ENCODE peak calls at places on chromosomes 4 and X, in four cellular contexts. M is OCI-LY7, Q is hepatocyte, I is GM23338. Y is an unnamed sample.

GRCh38 chrX:20265221-20265725 is 1.4 kb downstream of the RPS6KA3 start:
- DNase-seq in M (peak), Q (peak), I (peak), Y (peak)

GRCh38 chrX:110257889-110258288 is 60.0 kb downstream of the AMMECR1 start:
- DNase-seq in M (no peak), Q (no peak), I (peak), Y (no peak)

GRCh38 chrX:44943007-44943406 is 70.0 kb downstream of the KDM6A start:
- DNase-seq in M (no peak), Q (no peak), I (no peak), Y (no peak)

GRCh38 chr4:130359537-130359936 is 1263.6 kb downstream of the C4orf33 start:
- DNase-seq in M (peak), Q (no peak), I (peak), Y (peak)

GRCh38 chr4:70838400-70838971 is 1.2 kb downstream of the GRSF1 start:
- DNase-seq in M (no peak), Q (no peak), I (no peak), Y (no peak)

GRCh38 chr4:75726577-75726976 is 2.2 kb downstream of the USO1 start:
- DNase-seq in M (no peak), Q (no peak), I (no peak), Y (no peak)

GRCh38 chr4:41882622-41883347 is 52.4 kb upstream of the TMEM33 start:
- DNase-seq in M (peak), Q (peak), I (peak), Y (peak)

GRCh38 chr4:57064811-57065711 is 45.1 kb downstream of the IGFBP7 start:
- DNase-seq in M (no peak), Q (no peak), I (no peak), Y (no peak)

GRCh38 chrX:37060999-37061398 is 52.8 kb downstream of the FAM47C start:
- DNase-seq in M (peak), Q (peak), I (peak), Y (peak)

GRCh38 chr4:177285953-177286352 is 23.7 kb upstream of the NEIL3 start:
- DNase-seq in M (no peak), Q (no peak), I (no peak), Y (no peak)

GRCh38 chr4:153126137-153126536 is 78.1 kb upstream of the TRIM2 start:
- DNase-seq in M (no peak), Q (no peak), I (no peak), Y (no peak)

GRCh38 chr4:153127773-153128494 is 76.3 kb upstream of the TRIM2 start:
- DNase-seq in M (peak), Q (peak), I (peak), Y (peak)

GRCh38 chr4:153137168-153137567 is 67.1 kb upstream of the TRIM2 start:
- DNase-seq in M (no peak), Q (peak), I (no peak), Y (no peak)

DNA sequence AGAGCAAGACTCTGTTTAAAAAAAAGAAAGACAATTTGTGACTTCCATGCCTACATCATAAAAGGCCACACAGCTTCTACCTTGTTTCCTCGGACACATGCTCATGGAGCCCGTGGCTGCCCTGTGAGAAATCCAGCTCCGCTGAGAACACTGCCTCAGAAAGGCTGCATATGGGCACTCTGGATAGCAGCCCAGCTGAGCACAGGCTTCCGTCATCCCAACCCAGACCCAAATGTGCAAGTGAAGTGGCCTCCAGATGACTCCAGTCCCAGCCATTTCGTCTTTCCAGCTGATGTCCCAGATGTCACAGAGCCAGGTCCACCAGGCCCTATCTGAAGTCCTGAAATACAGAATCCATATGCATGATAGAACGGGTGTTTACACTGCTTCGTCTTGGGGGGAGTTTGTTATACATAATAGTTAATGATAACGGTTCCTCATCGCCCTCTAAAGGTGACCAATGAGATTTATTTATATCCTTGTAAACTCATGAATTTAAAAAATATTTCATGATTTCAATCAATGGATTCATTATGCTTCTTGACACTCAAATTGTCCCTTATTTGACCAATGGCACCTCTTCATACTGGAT is 72.7 kb upstream of the TRIM2 start:
- DNase-seq in M (no peak), Q (no peak), I (peak), Y (no peak)
- TF ChIP-seq CTCF in M (peak), Q (no peak), I (no peak), Y (peak)

GRCh38 chrX:154488336-154489075 is 1.9 kb downstream of the SLC10A3 start:
- DNase-seq in M (no peak), Q (no peak), I (no peak), Y (no peak)

GRCh38 chrX:154489182-154489581 is 1.2 kb downstream of the SLC10A3 start:
- DNase-seq in M (no peak), Q (no peak), I (no peak), Y (no peak)

GRCh38 chrX:154486052-154486395 is 391 bp downstream of the UBL4A start:
- DNase-seq in M (peak), Q (peak), I (peak), Y (no peak)

GRCh38 chrX:154486396-154487207 is at the start of gene UBL4A:
- DNase-seq in M (peak), Q (peak), I (peak), Y (peak)

GRCh38 chrX:154487518-154488290 is 1.3 kb upstream of the UBL4A start:
- DNase-seq in M (no peak), Q (no peak), I (no peak), Y (no peak)
- H3K27ac ChIP-seq in M (no peak), Q (no peak), I (no peak), Y (no peak)

GRCh38 chr4:6020633-6021032 is 2.4 kb upstream of the C4orf50 start:
- DNase-seq in M (no peak), Q (no peak), I (no peak), Y (no peak)

GRCh38 chr4:6018331-6018730 is at the start of gene C4orf50:
- DNase-seq in M (no peak), Q (no peak), I (no peak), Y (no peak)

GRCh38 chr4:6021831-6022606 is 3.8 kb upstream of the C4orf50 start:
- DNase-seq in M (no peak), Q (no peak), I (no peak), Y (no peak)

GRCh38 chr4:6017800-6018199 is 431 bp downstream of the C4orf50 start:
- DNase-seq in M (no peak), Q (no peak), I (no peak), Y (no peak)

DNA sequence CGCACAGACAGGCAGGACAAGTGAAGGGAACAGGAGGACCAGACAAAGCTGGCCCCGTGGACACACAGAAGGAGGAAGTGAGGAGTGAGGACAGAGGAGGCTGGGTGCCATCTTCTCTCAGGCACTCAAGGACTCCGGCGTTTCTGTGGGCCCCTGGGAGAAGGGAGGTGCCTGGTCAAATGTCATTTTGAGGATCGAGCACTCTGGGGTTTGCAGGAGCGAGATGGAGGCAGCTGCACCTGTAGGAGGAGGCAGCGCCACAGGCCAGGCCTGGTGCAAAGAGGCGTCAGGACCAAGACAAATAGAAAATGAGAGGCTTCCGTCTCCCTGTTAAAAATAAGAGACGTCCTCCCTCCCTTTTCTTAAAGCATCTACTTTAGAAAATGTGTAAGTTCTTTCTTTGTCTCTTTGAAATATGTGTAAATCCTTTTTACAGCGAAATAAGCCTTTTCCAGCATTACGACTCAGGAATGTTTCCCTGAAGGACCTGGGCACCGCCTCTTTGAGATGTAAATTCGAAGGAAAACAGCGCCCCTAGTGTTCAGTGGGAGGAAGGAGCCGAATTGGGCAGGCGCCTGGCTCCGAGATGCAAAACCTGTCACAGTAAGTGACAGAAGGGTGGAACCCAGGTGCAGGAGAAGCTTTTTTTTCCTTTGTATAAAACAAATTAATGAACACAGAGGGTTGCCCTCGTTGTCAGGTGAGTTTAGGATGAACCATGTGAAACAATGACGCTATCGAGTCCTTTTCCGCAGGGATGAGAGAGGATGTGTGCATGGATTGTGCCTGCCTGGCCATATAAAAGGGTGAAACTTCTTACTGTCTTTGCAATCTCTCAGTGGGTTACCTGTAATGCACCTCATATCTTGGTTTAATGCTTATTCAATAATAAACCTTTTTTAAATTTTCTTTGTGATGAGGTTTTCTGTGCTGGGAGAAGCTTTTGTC is 1.4 kb upstream of the C4orf50 start:
- DNase-seq in M (peak), Q (peak), I (peak), Y (peak)
- TF ChIP-seq EZH2phosphoT487 in M (no peak), Q (no peak), I (no peak), Y (no peak)

DNA sequence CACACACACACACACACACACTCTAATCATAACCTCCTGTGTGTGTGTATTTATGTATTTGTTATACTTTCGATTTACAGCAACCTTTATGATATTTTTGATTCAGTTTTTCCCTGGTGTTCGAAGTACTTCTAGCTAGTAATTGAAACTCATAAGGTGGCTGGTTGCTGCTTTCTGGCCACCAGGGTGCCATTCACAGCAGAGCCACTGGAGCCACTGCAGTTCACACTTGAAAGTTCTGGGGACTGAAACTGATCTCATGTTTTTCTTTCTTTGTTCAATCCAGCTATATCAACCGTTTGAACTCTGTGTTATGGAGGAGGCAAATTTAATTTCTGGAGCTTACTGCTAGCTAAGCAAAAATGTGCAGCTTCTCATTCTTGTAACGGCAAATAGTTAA is 419.4 kb downstream of the ADGRL3 start:
- DNase-seq in M (no peak), Q (no peak), I (peak), Y (no peak)
- TF ChIP-seq CTCF in M (no peak), Q (peak), I (peak), Y (peak)

GRCh38 chr4:184288451-184289178 is 70.9 kb upstream of the ENPP6 start:
- DNase-seq in M (peak), Q (no peak), I (no peak), Y (no peak)
- H3K27ac ChIP-seq in M (peak), Q (peak), I (no peak), Y (no peak)

DNA sequence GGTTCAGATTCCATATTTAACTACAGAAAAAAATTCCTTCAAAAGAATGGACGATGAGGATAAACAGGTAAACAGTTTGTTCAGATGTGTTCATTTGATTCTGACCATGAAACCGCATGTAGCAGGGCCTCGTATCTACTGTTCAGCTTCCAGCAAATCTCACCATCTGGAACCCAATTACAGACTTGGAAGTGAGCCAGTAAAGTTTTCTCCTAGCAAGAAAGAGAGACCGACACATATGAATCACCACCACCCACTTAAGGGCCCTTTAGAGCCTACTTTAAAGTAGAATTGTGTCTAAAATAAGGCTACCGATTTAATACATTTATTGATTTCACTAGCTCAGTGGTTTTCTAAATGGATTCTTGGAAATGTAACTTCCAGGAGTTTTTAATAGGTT is 75.7 kb downstream of the REPS2 start:
- DNase-seq in M (no peak), Q (peak), I (no peak), Y (no peak)
- TF ChIP-seq EZH2phosphoT487 in M (no peak), Q (no peak), I (no peak), Y (no peak)